ENCODE peak calls at places on chromosomes 3 and 15, in five cellular contexts. One of them, this sample, is unnamed.

GRCh38 chr15:89681146-89681545 is 2.0 kb upstream of the PLIN1 start:
- DNase-seq in A549: no peak
- DNase-seq in AG09309: no peak
- DNase-seq in choroid plexus epithelial cell: no peak
- DNase-seq in astrocyte: no peak
- DNase-seq in this sample: no peak

GRCh38 chr15:92901053-92901761 is 1.1 kb downstream of the CHD2 start:
- DNase-seq in A549: no peak
- DNase-seq in AG09309: no peak
- DNase-seq in choroid plexus epithelial cell: no peak
- DNase-seq in astrocyte: no peak
- DNase-seq in this sample: no peak

GRCh38 chr3:43180027-43180426 is 74.1 kb upstream of the POMGNT2 start:
- DNase-seq in A549: no peak
- DNase-seq in AG09309: peak; percentile 51
- DNase-seq in choroid plexus epithelial cell: peak; percentile 98
- DNase-seq in astrocyte: peak; percentile 27
- DNase-seq in this sample: peak; percentile 96

GRCh38 chr15:35013370-35013769 is 25.3 kb upstream of the ZNF770 start:
- DNase-seq in A549: no peak
- DNase-seq in AG09309: no peak
- DNase-seq in choroid plexus epithelial cell: peak; percentile 40
- DNase-seq in astrocyte: no peak
- DNase-seq in this sample: no peak

GRCh38 chr3:13020159-13020558 is 53.1 kb downstream of the IQSEC1 start:
- DNase-seq in A549: no peak
- DNase-seq in AG09309: no peak
- DNase-seq in choroid plexus epithelial cell: no peak
- DNase-seq in astrocyte: no peak
- DNase-seq in this sample: no peak

GRCh38 chr3:60932170-60932569 is 319.1 kb downstream of the FHIT start:
- DNase-seq in A549: no peak
- DNase-seq in AG09309: no peak
- DNase-seq in choroid plexus epithelial cell: no peak
- DNase-seq in astrocyte: no peak
- DNase-seq in this sample: no peak

GRCh38 chr15:83943849-83944404 is 290.0 kb downstream of the ADAMTSL3 start:
- DNase-seq in A549: no peak
- DNase-seq in AG09309: no peak
- DNase-seq in choroid plexus epithelial cell: peak; percentile 91
- DNase-seq in astrocyte: no peak
- DNase-seq in this sample: peak; percentile 89

GRCh38 chr15:51267047-51267713 is 71.2 kb downstream of the CYP19A1 start:
- DNase-seq in A549: no peak
- DNase-seq in AG09309: no peak
- DNase-seq in choroid plexus epithelial cell: peak; percentile 4
- DNase-seq in astrocyte: no peak
- DNase-seq in this sample: no peak

GRCh38 chr15:32774022-32774421 is 56.2 kb downstream of the GREM1 start:
- DNase-seq in A549: peak; percentile 81
- DNase-seq in AG09309: peak; percentile 98
- DNase-seq in choroid plexus epithelial cell: peak; percentile 79
- DNase-seq in astrocyte: peak; percentile 96
- DNase-seq in this sample: peak; percentile 60

GRCh38 chr15:69075467-69075866 is 61.0 kb downstream of the NOX5 start:
- DNase-seq in A549: no peak
- DNase-seq in AG09309: no peak
- DNase-seq in choroid plexus epithelial cell: peak; percentile 22
- DNase-seq in astrocyte: no peak
- DNase-seq in this sample: no peak

GRCh38 chr3:132695422-132695821 is 26.8 kb downstream of the NPHP3 start:
- DNase-seq in A549: no peak
- DNase-seq in AG09309: no peak
- DNase-seq in choroid plexus epithelial cell: no peak
- DNase-seq in astrocyte: no peak
- DNase-seq in this sample: no peak

GRCh38 chr15:64623347-64624024 is 151.9 kb downstream of the RBPMS2 start:
- DNase-seq in A549: no peak
- DNase-seq in AG09309: peak; percentile 11
- DNase-seq in choroid plexus epithelial cell: no peak
- DNase-seq in astrocyte: no peak
- DNase-seq in this sample: no peak

DNA sequence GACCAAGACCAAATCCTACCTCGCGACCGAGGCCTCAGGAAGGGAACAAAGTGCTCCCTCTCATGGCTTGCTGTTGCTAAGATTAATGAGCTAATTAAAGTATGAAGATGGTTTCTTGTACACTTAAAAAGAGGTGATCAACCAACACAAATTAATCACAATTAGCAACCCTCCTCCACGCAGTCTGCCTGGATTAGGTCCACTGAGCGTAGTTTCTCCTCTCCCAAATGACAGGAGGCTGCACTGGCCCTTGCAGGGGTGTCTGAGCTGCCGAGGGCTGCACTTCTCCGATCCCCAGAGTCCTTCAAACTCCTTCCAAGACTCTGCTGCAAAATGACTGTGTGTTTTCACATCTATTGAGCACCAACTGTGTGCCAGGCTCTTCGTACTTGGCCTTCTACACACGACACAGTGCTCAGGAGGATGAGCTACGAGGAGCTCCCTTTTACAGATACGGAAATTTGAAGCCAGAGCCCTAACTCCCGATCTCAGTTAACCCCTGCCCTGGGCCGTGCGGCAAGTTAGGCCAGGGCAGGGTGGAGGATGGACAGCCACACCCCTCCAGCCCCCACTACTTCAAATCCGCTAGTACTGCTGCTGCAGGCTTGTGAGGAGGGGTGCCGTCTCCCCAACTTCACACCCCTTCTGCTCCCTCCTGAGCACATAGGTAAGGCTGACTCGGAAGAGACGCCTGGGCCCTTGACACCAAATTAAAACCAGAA is 101.0 kb upstream of the LINGO1 start:
- DNase-seq in A549: no peak
- DNase-seq in AG09309: no peak
- DNase-seq in choroid plexus epithelial cell: no peak
- DNase-seq in astrocyte: no peak
- DNase-seq in this sample: no peak
- H3K4me3 ChIP-seq in A549: no peak overlapping the region
- H3K4me3 ChIP-seq in AG09309: no peak overlapping the region
- H3K4me3 ChIP-seq in choroid plexus epithelial cell: no peak overlapping the region
- H3K4me3 ChIP-seq in astrocyte: no peak overlapping the region
- H3K4me3 ChIP-seq in this sample: no peak overlapping the region

GRCh38 chr3:82012775-82013174 is 251.3 kb upstream of the GBE1 start:
- DNase-seq in A549: no peak
- DNase-seq in AG09309: no peak
- DNase-seq in choroid plexus epithelial cell: peak; percentile 15
- DNase-seq in astrocyte: no peak
- DNase-seq in this sample: peak; percentile 13
- TF ChIP-seq CTCF in A549: peak; percentile 27
- TF ChIP-seq CTCF in AG09309: peak; percentile 23
- TF ChIP-seq CTCF in choroid plexus epithelial cell: no peak
- TF ChIP-seq CTCF in astrocyte: peak; percentile 19
- TF ChIP-seq CTCF in this sample: peak; percentile 30

GRCh38 chr15:43826029-43826507 is 734 bp upstream of the WDR76 start:
- DNase-seq in A549: no peak
- DNase-seq in AG09309: no peak
- DNase-seq in choroid plexus epithelial cell: no peak
- DNase-seq in astrocyte: no peak
- DNase-seq in this sample: no peak
- H3K4me3 ChIP-seq in A549: peak overlapping the region; percentile 56
- H3K4me3 ChIP-seq in AG09309: peak overlapping the region; percentile 63
- H3K4me3 ChIP-seq in choroid plexus epithelial cell: no peak overlapping the region
- H3K4me3 ChIP-seq in astrocyte: no peak overlapping the region
- H3K4me3 ChIP-seq in this sample: peak overlapping the region; percentile 57

GRCh38 chr3:71380096-71380495 is 203.4 kb downstream of the FOXP1 start:
- DNase-seq in A549: peak; percentile 8
- DNase-seq in AG09309: no peak
- DNase-seq in choroid plexus epithelial cell: peak; percentile 43
- DNase-seq in astrocyte: peak; percentile 39
- DNase-seq in this sample: no peak
- TF ChIP-seq CTCF in A549: no peak
- TF ChIP-seq CTCF in AG09309: no peak
- TF ChIP-seq CTCF in choroid plexus epithelial cell: no peak
- TF ChIP-seq CTCF in astrocyte: peak; percentile 23
- TF ChIP-seq CTCF in this sample: no peak

This sample was measured in epithelial cell of esophagus.